ENCODE peak calls at places on chromosomes 16 and 17, in eight cellular contexts. M is stimulated activated CD4-positive, alpha-beta T cell treated with anti-CD3 and anti-CD28 coated beads, Interleukin-1b, Interleukin-23, amount 100 ng/mL, for 1 hour; U is activated T-cell treated with anti-CD3 and anti-CD28 coated beads for 1 hour; L is RWPE2; O is KBM-7; C is G401; P is kidney tubule cell; E is lower lobe of right lung. V is an unnamed sample.

GRCh38 chr17:34254651-34255380 is at the start of gene CCL2:
- DNase-seq in M (no peak), U (no peak), E (peak; percentile 61), O (peak; percentile 45), L (no peak), C (peak; percentile 76), P (peak; percentile 93), V (no peak)

GRCh38 chr16:15971435-15971805 is 22.0 kb downstream of the ABCC1 start:
- DNase-seq in O (no peak), L (no peak), C (no peak), P (no peak), M (no peak), E (no peak), U (no peak), V (no peak)

GRCh38 chr17:21029032-21029431 is 13.8 kb downstream of the USP22 start:
- DNase-seq in O (no peak), L (no peak), M (no peak), U (no peak), C (peak; percentile 34), P (peak; percentile 42), E (no peak), V (no peak)

GRCh38 chr16:79982356-79982755 is 381.8 kb upstream of the MAF start:
- DNase-seq in P (no peak), O (no peak), C (peak; percentile 91), M (no peak), U (no peak), L (no peak), E (no peak), V (no peak)

GRCh38 chr17:7413346-7413985 is 5.8 kb downstream of the NLGN2 start:
- DNase-seq in U (no peak), E (no peak), M (no peak), O (no peak), L (no peak), C (peak; percentile 34), P (no peak), V (no peak)

GRCh38 chr16:23504453-23505179 is 5.7 kb downstream of the GGA2 start:
- DNase-seq in L (peak; percentile 86), P (peak; percentile 96), M (no peak), U (peak; percentile 14), E (peak; percentile 75), C (peak; percentile 47), O (peak; percentile 27), V (peak; percentile 83)

GRCh38 chr17:76237859-76238313 is 2.4 kb downstream of the RNF157 start:
- DNase-seq in P (peak; percentile 64), O (no peak), U (no peak), C (no peak), E (no peak), L (no peak), M (no peak), V (no peak)

GRCh38 chr16:66334856-66335255 is 31.6 kb upstream of the CDH5 start:
- DNase-seq in E (no peak), L (no peak), O (no peak), C (no peak), M (no peak), P (no peak), U (no peak), V (no peak)

GRCh38 chr16:17563340-17563739 is 92.6 kb upstream of the XYLT1 start:
- DNase-seq in P (no peak), M (no peak), L (no peak), O (no peak), E (no peak), U (no peak), C (no peak), V (no peak)

GRCh38 chr17:14510136-14510535 is 209.3 kb downstream of the HS3ST3B1 start:
- DNase-seq in O (no peak), C (no peak), L (no peak), P (no peak), M (no peak), U (no peak), E (no peak), V (no peak)

GRCh38 chr16:59719121-59719520 is 985.0 kb upstream of the GOT2 start:
- DNase-seq in L (no peak), P (no peak), M (no peak), U (no peak), C (no peak), O (no peak), E (no peak), V (no peak)

GRCh38 chr17:79325707-79326106 is 251.1 kb downstream of the ENGASE start:
- DNase-seq in P (no peak), M (no peak), O (no peak), C (no peak), L (peak; percentile 43), E (no peak), U (no peak), V (peak; percentile 2)

GRCh38 chr17:82101301-82101715 is 3.3 kb upstream of the FASN start:
- DNase-seq in U (no peak), P (no peak), L (no peak), E (no peak), M (no peak), C (peak; percentile 84), O (no peak), V (no peak)

GRCh38 chr16:23515881-23516280 is 5.6 kb upstream of the GGA2 start:
- DNase-seq in M (no peak), P (no peak), C (no peak), E (no peak), U (no peak), O (no peak), L (no peak), V (no peak)